ENCODE peak calls at places on chromosomes 12 and 14, in seven cellular contexts. One of them, this sample, is unnamed.

GRCh38 chr14:76954371-76954770 is 74.1 kb downstream of the IRF2BPL start:
- DNase-seq in KG1: no peak
- DNase-seq in stromal cell of bone marrow: no peak
- DNase-seq in NAMALWA: no peak
- DNase-seq in GM03348: no peak
- DNase-seq in astrocyte of the spinal cord: no peak
- DNase-seq in left cardiac atrium: no peak
- DNase-seq in this sample: no peak

GRCh38 chr12:47828967-47829482 is 9.3 kb upstream of the HDAC7 start:
- DNase-seq in KG1: no peak
- DNase-seq in GM03348: peak
- DNase-seq in stromal cell of bone marrow: no peak
- DNase-seq in NAMALWA: no peak
- DNase-seq in left cardiac atrium: peak
- DNase-seq in astrocyte of the spinal cord: peak
- DNase-seq in this sample: no peak

GRCh38 chr12:116599285-116600122 is 40.3 kb downstream of the MAP1LC3B2 start:
- DNase-seq in left cardiac atrium: peak
- DNase-seq in astrocyte of the spinal cord: peak
- DNase-seq in NAMALWA: peak
- DNase-seq in KG1: no peak
- DNase-seq in stromal cell of bone marrow: peak
- DNase-seq in GM03348: peak
- DNase-seq in this sample: peak

GRCh38 chr12:40312982-40313576 is 88.3 kb downstream of the LRRK2 start:
- DNase-seq in GM03348: peak
- DNase-seq in left cardiac atrium: no peak
- DNase-seq in astrocyte of the spinal cord: peak
- DNase-seq in NAMALWA: peak
- DNase-seq in KG1: no peak
- DNase-seq in stromal cell of bone marrow: no peak
- DNase-seq in this sample: no peak

GRCh38 chr12:56990648-56991318 is 15.6 kb downstream of the ZBTB39 start:
- DNase-seq in KG1: no peak
- DNase-seq in NAMALWA: no peak
- DNase-seq in GM03348: no peak
- DNase-seq in astrocyte of the spinal cord: no peak
- DNase-seq in left cardiac atrium: no peak
- DNase-seq in stromal cell of bone marrow: no peak
- DNase-seq in this sample: no peak

GRCh38 chr12:131164096-131164872 is 210.6 kb downstream of the ADGRD1 start:
- DNase-seq in GM03348: no peak
- DNase-seq in NAMALWA: peak
- DNase-seq in KG1: no peak
- DNase-seq in left cardiac atrium: no peak
- DNase-seq in stromal cell of bone marrow: no peak
- DNase-seq in astrocyte of the spinal cord: no peak
- DNase-seq in this sample: no peak

GRCh38 chr14:22887260-22887989 is 4.4 kb downstream of the REM2 start:
- DNase-seq in GM03348: peak
- DNase-seq in left cardiac atrium: no peak
- DNase-seq in stromal cell of bone marrow: peak
- DNase-seq in astrocyte of the spinal cord: peak
- DNase-seq in KG1: no peak
- DNase-seq in NAMALWA: peak
- DNase-seq in this sample: peak

GRCh38 chr12:56385873-56386272 is 23.2 kb upstream of the APOF start:
- DNase-seq in KG1: no peak
- DNase-seq in left cardiac atrium: no peak
- DNase-seq in NAMALWA: no peak
- DNase-seq in stromal cell of bone marrow: no peak
- DNase-seq in astrocyte of the spinal cord: no peak
- DNase-seq in GM03348: no peak
- DNase-seq in this sample: no peak

GRCh38 chr14:99537399-99537798 is 56.2 kb downstream of the CCNK start:
- DNase-seq in KG1: no peak
- DNase-seq in stromal cell of bone marrow: no peak
- DNase-seq in astrocyte of the spinal cord: peak
- DNase-seq in left cardiac atrium: no peak
- DNase-seq in NAMALWA: no peak
- DNase-seq in GM03348: peak
- DNase-seq in this sample: no peak